ENCODE peak calls at places on chromosomes 11 and 22, in five cellular contexts. F is CD8-positive, alpha-beta memory T cell; G is CD4-positive, alpha-beta memory T cell; X is Panc1; W is neural progenitor cell. A is an unnamed sample. For H3K9me3, the result is how much of the 10 kb centered on the place peaks cover.

GRCh38 chr11:69157156-69157821 is 1.6 kb downstream of the SMIM38 start:
- DNase-seq in F (no peak), W (peak), X (no peak), G (no peak), A (no peak)

GRCh38 chr11:69014084-69014935 is 1.3 kb upstream of the MRGPRF start:
- DNase-seq in W (peak), X (no peak), F (no peak), G (no peak), A (no peak)

GRCh38 chr22:46058591-46059519 is 81.9 kb upstream of the WNT7B start:
- DNase-seq in G (no peak), F (no peak), X (no peak), W (no peak), A (peak)

GRCh38 chr11:128135451-128135850 is 451.9 kb downstream of the ETS1 start:
- DNase-seq in F (no peak), G (no peak), W (peak), X (no peak), A (no peak)

GRCh38 chr11:74002832-74003231 is 6.1 kb downstream of the UCP3 start:
- DNase-seq in X (no peak), G (no peak), F (no peak), W (no peak), A (no peak)

GRCh38 chr11:115590254-115590653 is 86.0 kb upstream of the CADM1 start:
- DNase-seq in F (no peak), W (no peak), G (no peak), X (no peak), A (no peak)

GRCh38 chr11:120305286-120305685 is 19.8 kb upstream of the TLCD5 start:
- DNase-seq in W (no peak), F (no peak), X (no peak), G (no peak), A (no peak)

GRCh38 chr11:112941096-112941495 is 20.1 kb upstream of the NCAM1 start:
- DNase-seq in W (no peak), X (no peak), G (no peak), F (no peak), A (no peak)

GRCh38 chr22:38069372-38070249 is 12.4 kb downstream of the PICK1 start:
- DNase-seq in G (no peak), W (peak), X (no peak), F (no peak), A (peak)

GRCh38 chr11:83175815-83176214 is 17.7 kb upstream of the ANKRD42 start:
- DNase-seq in F (no peak), G (no peak), X (no peak), W (no peak), A (no peak)

GRCh38 chr11:48055292-48056132 is 75.2 kb downstream of the PTPRJ start:
- DNase-seq in F (peak), G (peak), X (no peak), W (no peak), A (no peak)

GRCh38 chr22:40289991-40290459 is 56.3 kb upstream of the ADSL start:
- DNase-seq in F (peak), G (peak), X (no peak), W (no peak), A (no peak)

GRCh38 chr11:46342237-46342636 is 5.0 kb upstream of the DGKZ start:
- DNase-seq in X (no peak), F (no peak), W (no peak), G (no peak), A (no peak)

GRCh38 chr11:69000831-69001245 is 12.2 kb downstream of the MRGPRF start:
- DNase-seq in W (no peak), G (no peak), X (peak), F (no peak), A (no peak)

GRCh38 chr22:19174106-19175025 is 4.2 kb downstream of the SLC25A1 start:
- DNase-seq in G (no peak), X (no peak), W (peak), F (no peak), A (no peak)

GRCh38 chr22:32248276-32248675 is 6.9 kb downstream of the SLC5A4 start:
- DNase-seq in X (no peak), W (no peak), G (no peak), F (no peak), A (no peak)

GRCh38 chr11:12213920-12214319 is 103.5 kb downstream of the MICAL2 start:
- DNase-seq in F (no peak), G (no peak), X (no peak), W (no peak), A (no peak)

GRCh38 chr11:104678408-104678807 is 219.9 kb downstream of the CASP12 start:
- DNase-seq in F (no peak), G (no peak), W (no peak), X (no peak), A (no peak)

GRCh38 chr11:106246495-106246894 is 169.0 kb downstream of the AASDHPPT start:
- DNase-seq in W (no peak), F (no peak), X (no peak), G (no peak), A (no peak)

DNA sequence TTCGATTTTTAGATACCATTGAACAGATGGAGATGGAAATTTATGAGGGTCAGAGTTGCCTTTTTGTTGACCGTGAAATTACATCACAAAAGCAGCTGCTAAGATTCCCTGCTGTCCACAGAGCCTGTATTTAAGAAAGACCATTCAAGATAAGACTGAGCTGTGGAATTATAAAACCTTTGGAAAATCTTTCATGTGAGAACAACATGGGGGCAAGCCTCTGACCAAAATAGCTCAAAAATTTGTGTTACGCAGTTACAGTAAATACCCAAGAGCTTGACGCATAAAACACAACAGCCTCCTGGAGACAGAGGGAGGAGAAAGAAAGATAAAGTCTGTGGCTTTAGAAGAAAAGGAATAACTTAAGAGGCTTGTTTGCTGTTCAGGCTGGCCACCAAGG is 172.4 kb downstream of the AASDHPPT start:
- DNase-seq in X (no peak), G (no peak), W (no peak), F (no peak), A (no peak)
- H3K27ac ChIP-seq in X (no peak), G (no peak), W (peak), F (no peak), A (no peak)

GRCh38 chr11:17369685-17370243 is 18.2 kb downstream of the NCR3LG1 start:
- DNase-seq in F (no peak), W (no peak), X (no peak), G (no peak), A (no peak)
- H3K9me3 ChIP-seq in F (under half), W (under half), X (under half), G (under half), A (under half)

DNA sequence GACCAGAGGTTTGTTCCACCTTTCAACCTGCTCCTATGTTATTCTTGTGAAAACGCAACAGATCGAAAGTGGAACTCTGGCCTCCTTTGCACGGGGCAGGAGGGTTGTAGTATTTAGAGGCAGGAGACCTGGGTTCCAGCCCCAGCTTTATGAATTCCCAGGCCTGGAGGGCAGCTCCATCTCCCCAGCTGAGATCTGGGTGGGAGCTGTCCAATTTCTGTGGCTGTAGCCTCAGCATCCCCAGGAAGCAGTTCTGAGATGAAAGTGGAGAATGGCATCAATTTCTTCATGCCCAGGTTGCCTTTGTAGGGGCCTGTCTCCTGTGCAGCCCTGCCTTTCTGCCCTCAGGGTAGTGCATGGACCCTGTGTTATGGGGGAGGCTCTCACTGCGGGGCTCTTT is 4.1 kb downstream of the FADS2 start:
- DNase-seq in W (no peak), X (no peak), F (no peak), G (no peak), A (no peak)
- H3K27ac ChIP-seq in W (no peak), X (no peak), F (no peak), G (no peak), A (no peak)

GRCh38 chr11:3357302-3357701 is 21.6 kb downstream of the ZNF195 start:
- DNase-seq in W (no peak), X (no peak), F (no peak), G (no peak), A (no peak)
- H3K9me3 ChIP-seq in W (under half), X (half or more), F (half or more), G (half or more), A (under half)

A was measured in gastrocnemius medialis.